ENCODE peak calls at places on chromosomes 6 and 20, in five cellular contexts. I is endothelial cell, V is A549, T is B cell, U is right lobe of liver. A is an unnamed sample.

GRCh38 chr6:16760536-16761468 is at the start of gene ATXN1:
- DNase-seq in V (peak), I (peak), T (peak), U (peak), A (no peak)

GRCh38 chr20:36202891-36203338 is 33.4 kb upstream of the AAR2 start:
- DNase-seq in I (peak), V (peak), T (peak), U (peak), A (peak)

GRCh38 chr6:36550473-36551000 is 3.3 kb upstream of the STK38 start:
- DNase-seq in I (no peak), U (no peak), V (no peak), T (peak), A (no peak)

GRCh38 chr6:109075934-109076333 is 18.7 kb downstream of the SESN1 start:
- DNase-seq in U (no peak), I (no peak), T (no peak), V (no peak), A (no peak)

GRCh38 chr6:89013463-89013862 is 50.0 kb upstream of the RNGTT start:
- DNase-seq in V (no peak), T (no peak), U (no peak), I (no peak), A (peak)

GRCh38 chr6:17580518-17581048 is 19.5 kb upstream of the FAM8A1 start:
- DNase-seq in U (no peak), I (peak), T (no peak), V (peak), A (peak)

GRCh38 chr20:37042986-37043972 is 52.5 kb downstream of the RBL1 start:
- DNase-seq in I (no peak), U (no peak), T (peak), V (no peak), A (no peak)

GRCh38 chr6:170152111-170152926 is 138.6 kb downstream of the DLL1 start:
- DNase-seq in T (no peak), U (peak), V (no peak), I (peak), A (no peak)

GRCh38 chr6:5280926-5281325 is 19.6 kb downstream of the FARS2 start:
- DNase-seq in T (no peak), U (no peak), V (no peak), I (no peak), A (no peak)

GRCh38 chr6:138044972-138045371 is 62.2 kb downstream of the PERP start:
- DNase-seq in V (no peak), U (no peak), T (no peak), I (no peak), A (no peak)

GRCh38 chr20:36808317-36809257 is 35.0 kb upstream of the DSN1 start:
- DNase-seq in U (peak), V (peak), T (peak), I (peak), A (peak)

GRCh38 chr20:64027981-64028685 is 7.8 kb upstream of the C20orf204 start:
- DNase-seq in I (no peak), U (no peak), V (no peak), T (no peak), A (peak)

GRCh38 chr6:32974541-32975308 is 6.3 kb downstream of the BRD2 start:
- DNase-seq in I (no peak), V (no peak), T (no peak), U (no peak), A (no peak)

GRCh38 chr6:11538049-11538798 is 675 bp downstream of the TMEM170B start:
- DNase-seq in T (peak), V (no peak), U (peak), I (peak), A (no peak)

GRCh38 chr20:52105045-52105572 is 86.5 kb downstream of the ZFP64 start:
- DNase-seq in T (no peak), U (no peak), I (peak), V (peak), A (peak)

GRCh38 chr20:1632228-1632577 is 12.4 kb upstream of the SIRPB1 start:
- DNase-seq in T (no peak), V (no peak), U (no peak), I (no peak), A (no peak)

GRCh38 chr6:42947950-42948349 is 12.6 kb upstream of the GNMT start:
- DNase-seq in I (no peak), T (no peak), U (no peak), V (no peak), A (peak)

GRCh38 chr6:165767228-165767627 is 104.2 kb upstream of the PDE10A start:
- DNase-seq in I (no peak), U (no peak), V (no peak), T (no peak), A (peak)

GRCh38 chr6:92121228-92121627 is 1298.1 kb downstream of the EPHA7 start:
- DNase-seq in T (no peak), U (no peak), I (no peak), V (no peak), A (no peak)

GRCh38 chr20:60332523-60332922 is 374.3 kb downstream of the CDH26 start:
- DNase-seq in I (no peak), T (no peak), U (no peak), V (no peak), A (no peak)

GRCh38 chr6:101613556-101613955 is 220.0 kb downstream of the GRIK2 start:
- DNase-seq in U (no peak), I (no peak), V (no peak), T (no peak), A (no peak)

GRCh38 chr6:16712931-16713484 is 48.3 kb downstream of the ATXN1 start:
- DNase-seq in T (no peak), I (no peak), V (peak), U (no peak), A (peak)

GRCh38 chr6:133818320-133818719 is 70.6 kb upstream of the TCF21 start:
- DNase-seq in I (no peak), T (no peak), U (no peak), V (no peak), A (no peak)

GRCh38 chr6:30898750-30899360 is 9.2 kb upstream of the GTF2H4 start:
- DNase-seq in U (no peak), V (no peak), T (no peak), I (no peak), A (no peak)

GRCh38 chr20:37968726-37969401 is 64.4 kb downstream of the TTI1 start:
- DNase-seq in I (no peak), T (no peak), V (peak), U (no peak), A (no peak)

GRCh38 chr20:31543966-31544598 is 29.8 kb downstream of the HM13 start:
- DNase-seq in V (peak), T (no peak), I (no peak), U (no peak), A (peak)

GRCh38 chr20:8388707-8389106 is 256.6 kb downstream of the PLCB1 start:
- DNase-seq in I (no peak), V (no peak), T (no peak), U (no peak), A (peak)

GRCh38 chr20:50611128-50611810 is 80.1 kb downstream of the RIPOR3 start:
- DNase-seq in T (no peak), I (no peak), V (no peak), U (peak), A (peak)

GRCh38 chr6:14930366-14930989 is 315.4 kb upstream of the JARID2 start:
- DNase-seq in V (no peak), T (no peak), U (peak), I (no peak), A (no peak)

GRCh38 chr6:36067374-36068011 is 39.9 kb downstream of the MAPK14 start:
- DNase-seq in V (no peak), I (no peak), T (no peak), U (no peak), A (peak)

GRCh38 chr6:150282806-150283205 is 86.0 kb upstream of the IYD start:
- DNase-seq in V (no peak), I (no peak), T (no peak), U (no peak), A (peak)

GRCh38 chr6:126542052-126542451 is 202.1 kb downstream of the CENPW start:
- DNase-seq in I (no peak), T (no peak), V (no peak), U (no peak), A (no peak)

GRCh38 chr6:132715204-132715603 is 1.3 kb upstream of the VNN1 start:
- DNase-seq in I (peak), T (no peak), U (peak), V (peak), A (peak)

GRCh38 chr6:7138921-7139358 is 31.2 kb downstream of the RREB1 start:
- DNase-seq in U (peak), V (peak), I (peak), T (no peak), A (no peak)

GRCh38 chr6:159169193-159169555 is at the start of gene FNDC1:
- DNase-seq in V (peak), U (no peak), I (peak), T (no peak), A (no peak)
- TF ChIP-seq CTCF in V (peak), U (peak), I (peak), T (peak), A (peak)

GRCh38 chr6:24396764-24397163 is 6.0 kb upstream of the MRS2 start:
- DNase-seq in U (no peak), V (no peak), I (no peak), T (no peak), A (no peak)
- TF ChIP-seq CTCF in U (no peak), V (no peak), I (no peak), T (no peak), A (no peak)

DNA sequence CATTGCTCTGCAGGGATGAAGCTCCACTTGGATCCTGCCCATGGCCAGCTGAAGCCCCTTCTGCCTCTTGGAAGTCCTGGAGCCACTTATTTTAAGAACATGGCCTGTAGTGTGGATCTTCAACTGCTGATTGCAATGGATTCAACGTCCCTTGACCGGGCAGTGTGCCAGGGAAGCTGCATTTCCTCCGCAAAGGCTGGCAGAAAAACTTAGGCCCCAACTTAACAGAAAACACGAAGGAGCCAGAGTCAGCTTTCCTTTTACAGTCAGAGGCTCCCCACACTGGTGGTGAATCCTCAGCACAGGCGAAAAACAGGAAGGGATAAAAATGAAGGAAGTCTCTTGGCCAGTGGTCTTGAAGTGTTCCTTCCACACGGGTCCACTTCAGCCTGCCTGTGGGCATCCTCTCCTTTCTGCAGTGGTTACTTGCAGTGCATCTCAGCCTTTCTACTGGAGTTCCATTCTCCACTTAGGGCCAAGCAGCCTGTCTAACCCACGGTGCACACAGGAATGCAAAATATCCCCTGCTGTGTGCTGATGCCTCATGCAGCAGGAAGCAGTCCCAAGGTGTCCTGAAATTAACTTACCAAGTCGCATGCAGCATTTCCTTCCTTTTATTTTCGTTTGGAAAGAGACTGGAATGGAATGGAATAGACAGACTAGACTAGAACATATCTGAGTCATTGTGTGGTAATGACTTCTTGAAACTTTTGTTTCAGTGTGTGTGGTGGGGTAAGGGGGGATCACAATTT is 26.1 kb upstream of the FOXQ1 start:
- DNase-seq in T (no peak), V (no peak), U (no peak), I (no peak), A (peak)
- TF ChIP-seq CTCF in T (no peak), V (no peak), U (no peak), I (no peak), A (no peak)

GRCh38 chr6:56643379-56644089 is 845 bp upstream of the DST start:
- DNase-seq in T (no peak), V (no peak), U (no peak), I (no peak), A (peak)
- TF ChIP-seq CTCF in T (no peak), V (no peak), U (no peak), I (no peak), A (no peak)

GRCh38 chr6:18684343-18684742 is 297.2 kb downstream of the RNF144B start:
- DNase-seq in U (no peak), V (no peak), I (no peak), T (no peak), A (no peak)

GRCh38 chr6:18681828-18682503 is 294.8 kb downstream of the RNF144B start:
- DNase-seq in V (no peak), T (no peak), U (no peak), I (no peak), A (no peak)

GRCh38 chr6:18680842-18681241 is 293.7 kb downstream of the RNF144B start:
- DNase-seq in U (no peak), V (no peak), I (no peak), T (no peak), A (no peak)
- TF ChIP-seq CTCF in U (peak), V (no peak), I (no peak), T (no peak), A (no peak)

GRCh38 chr20:46939031-46939430 is 44.4 kb downstream of the EYA2 start:
- DNase-seq in U (no peak), T (no peak), I (no peak), V (peak), A (no peak)
- TF ChIP-seq CTCF in U (no peak), T (no peak), I (peak), V (no peak), A (peak)

DNA sequence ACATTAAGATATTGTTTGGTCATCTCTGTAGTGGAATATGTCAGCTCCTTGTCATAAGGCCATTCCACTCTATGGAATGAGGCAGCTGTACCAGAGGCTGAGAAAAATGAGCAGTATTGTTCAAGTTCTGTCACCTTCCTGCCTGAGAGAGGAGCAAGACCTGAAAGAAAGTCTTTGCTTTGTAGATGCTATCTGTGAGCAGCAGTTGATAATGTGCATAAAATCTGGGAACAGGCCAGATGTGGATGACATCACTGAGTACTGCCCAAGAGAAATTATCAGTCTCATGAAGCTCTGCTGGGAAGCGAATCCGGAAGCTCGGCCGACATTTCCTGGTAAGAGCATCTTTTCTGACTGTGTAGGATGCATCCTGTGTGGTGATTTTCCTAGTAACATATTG is 16.8 kb downstream of the RIPK1 start:
- DNase-seq in T (no peak), V (no peak), I (no peak), U (no peak), A (peak)
- TF ChIP-seq CTCF in T (no peak), V (no peak), I (no peak), U (no peak), A (no peak)

A was measured in fibroblast of the aortic adventitia.